ENCODE peak calls at places on chromosomes 11 and 22, in eight cellular contexts. W is right lobe of liver; J is fibroblast of mammary gland; G is CD8-positive, alpha-beta T cell; Z is fibroblast of lung; A is fibroblast of the aortic adventitia; L is esophagus muscularis mucosa; E is HFF-Myc. P is an unnamed sample.
A peak's percentile ranks its signal among the peaks of the same experiment; 100 is the strongest.

GRCh38 chr11:130159657-130160459 is at the start of gene ST14:
- DNase-seq in G (no peak), E (no peak), L (no peak), Z (no peak), W (no peak), A (no peak), J (no peak), P (no peak)

GRCh38 chr22:29054251-29054767 is 7.3 kb downstream of the C22orf31 start:
- DNase-seq in W (peak; percentile 82), A (no peak), L (no peak), Z (no peak), J (no peak), G (no peak), E (no peak), P (no peak)

GRCh38 chr11:19216709-19217374 is 15.1 kb upstream of the CSRP3 start:
- DNase-seq in A (no peak), G (no peak), W (no peak), E (no peak), Z (no peak), L (no peak), J (no peak), P (peak; percentile 14)

GRCh38 chr22:30806391-30806861 is 111.8 kb downstream of the OSBP2 start:
- DNase-seq in E (peak; percentile 40), G (no peak), Z (peak; percentile 61), L (no peak), A (peak; percentile 43), W (no peak), J (peak; percentile 46), P (peak; percentile 52)

GRCh38 chr22:27252282-27253049 is 549.1 kb downstream of the MN1 start:
- DNase-seq in Z (peak; percentile 85), J (peak; percentile 91), W (no peak), E (peak; percentile 22), G (no peak), A (peak; percentile 93), L (no peak), P (peak; percentile 91)

GRCh38 chr11:86765146-86765663 is 35.1 kb upstream of the PRSS23 start:
- DNase-seq in A (peak; percentile 55), G (no peak), J (no peak), L (no peak), Z (no peak), E (no peak), W (no peak), P (no peak)

GRCh38 chr11:17014321-17014773 is at the start of gene PLEKHA7:
- DNase-seq in W (peak; percentile 81), Z (no peak), L (no peak), A (no peak), E (no peak), G (no peak), J (no peak), P (no peak)

GRCh38 chr22:40703731-40704130 is 24.4 kb downstream of the MCHR1 start:
- DNase-seq in L (no peak), J (no peak), G (no peak), Z (no peak), W (no peak), A (no peak), E (no peak), P (no peak)

GRCh38 chr22:21865041-21865440 is 2.4 kb downstream of the MAPK1 start:
- DNase-seq in W (no peak), J (peak; percentile 91), G (no peak), L (no peak), E (peak; percentile 46), Z (peak; percentile 86), A (peak; percentile 91), P (peak; percentile 89)

GRCh38 chr22:39416319-39416718 is 16.7 kb downstream of the TAB1 start:
- DNase-seq in G (no peak), J (no peak), E (no peak), Z (no peak), W (no peak), L (no peak), A (no peak), P (peak; percentile 62)

GRCh38 chr11:126310229-126310991 is 6.5 kb downstream of the DCPS start:
- DNase-seq in E (peak; percentile 38), W (peak; percentile 76), L (peak; percentile 95), G (peak; percentile 77), Z (peak; percentile 77), J (peak; percentile 78), A (peak; percentile 82), P (peak; percentile 82)

GRCh38 chr11:26263769-26264168 is 68.2 kb upstream of the ANO3 start:
- DNase-seq in J (no peak), W (no peak), E (no peak), G (no peak), A (no peak), Z (no peak), L (no peak), P (no peak)

GRCh38 chr22:31092161-31092560 is 11.0 kb downstream of the SMTN start:
- DNase-seq in G (no peak), Z (no peak), L (no peak), A (no peak), J (no peak), E (no peak), W (no peak), P (no peak)

GRCh38 chr11:93570759-93571413 is 27.7 kb upstream of the SMCO4 start:
- DNase-seq in J (peak; percentile 75), A (peak; percentile 40), L (no peak), W (peak; percentile 91), E (peak; percentile 14), Z (peak; percentile 78), G (no peak), P (peak; percentile 83)

GRCh38 chr22:46409631-46410210 is 74.2 kb downstream of the TRMU start:
- DNase-seq in G (no peak), E (no peak), L (no peak), J (no peak), Z (no peak), W (no peak), A (no peak), P (no peak)

GRCh38 chr11:57471496-57471895 is 11.2 kb downstream of the RTN4RL2 start:
- DNase-seq in J (no peak), A (no peak), E (no peak), L (no peak), G (no peak), W (peak; percentile 75), Z (no peak), P (no peak)

GRCh38 chr22:44248926-44249325 is 63.8 kb downstream of the SHISAL1 start:
- DNase-seq in L (peak; percentile 47), Z (no peak), W (no peak), G (no peak), E (no peak), J (no peak), A (no peak), P (no peak)

GRCh38 chr11:17653606-17654005 is 65.8 kb upstream of the MYOD1 start:
- DNase-seq in J (no peak), Z (no peak), A (no peak), G (no peak), L (no peak), E (no peak), W (no peak), P (no peak)

GRCh38 chr11:7347611-7348431 is 96.1 kb downstream of the SYT9 start:
- DNase-seq in L (no peak), J (no peak), E (no peak), Z (no peak), G (no peak), W (no peak), A (no peak), P (no peak)

GRCh38 chr22:19717181-19717580 is 2.9 kb downstream of the SEPTIN5 start:
- DNase-seq in G (no peak), L (no peak), J (no peak), E (no peak), A (no peak), W (no peak), Z (no peak), P (no peak)
- H3K4me3 ChIP-seq in G (no peak overlapping the region), L (no peak overlapping the region), J (no peak overlapping the region), E (no peak overlapping the region), A (no peak overlapping the region), W (no peak overlapping the region), Z (no peak overlapping the region), P (no peak overlapping the region)

DNA sequence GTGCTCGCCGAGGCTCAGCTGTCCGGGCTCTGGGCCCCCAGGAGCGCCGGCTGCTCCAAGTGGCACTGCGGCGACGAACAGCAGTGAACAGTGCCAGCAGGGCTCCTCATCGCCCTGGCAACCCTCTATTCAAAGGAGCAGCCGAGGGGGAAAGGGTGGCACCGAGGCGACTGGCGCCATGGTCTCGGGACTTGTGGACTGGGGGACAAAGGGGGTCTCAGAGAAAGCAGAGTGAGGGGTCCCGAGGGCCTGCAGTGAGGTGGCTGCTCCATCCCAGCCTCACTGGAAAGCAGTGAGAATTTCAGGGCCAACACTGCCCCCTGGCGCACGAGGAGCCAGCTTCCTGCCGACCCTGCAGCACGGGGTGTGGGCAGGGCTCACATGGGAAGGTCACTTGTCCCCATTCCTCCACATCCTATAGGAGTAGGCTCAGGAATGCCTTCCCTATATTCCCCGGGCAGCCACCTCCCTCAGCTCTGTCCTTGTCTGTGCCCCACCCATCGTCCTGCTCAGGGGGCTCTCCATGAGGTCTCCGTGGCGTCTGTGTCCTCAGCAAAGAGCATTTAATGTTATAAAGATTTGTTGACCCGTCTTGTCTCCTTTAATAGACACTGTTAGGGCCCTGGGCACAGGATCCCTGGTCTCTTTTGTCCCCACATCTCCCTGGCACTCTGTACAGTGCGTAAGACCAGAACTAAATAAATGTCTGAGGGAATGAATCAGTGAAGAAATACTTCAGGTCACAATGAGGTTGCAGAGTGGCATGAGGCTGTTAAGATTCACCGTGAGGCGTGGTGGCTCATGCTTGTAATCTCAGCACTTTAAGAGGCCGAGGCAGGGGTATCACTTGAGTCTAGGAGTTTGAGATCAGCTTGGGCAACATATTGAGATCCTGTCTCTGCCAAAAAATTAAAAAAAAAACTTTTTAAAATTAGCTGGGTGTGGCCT is 26.4 kb downstream of the LRFN4 start:
- DNase-seq in Z (peak; percentile 71), A (peak; percentile 62), L (no peak), W (peak; percentile 54), G (peak; percentile 69), J (peak; percentile 62), E (no peak), P (peak; percentile 71)
- TF ChIP-seq CTCF in Z (peak; percentile 70), A (peak; percentile 69), L (peak; percentile 64), W (peak; percentile 31), G (peak; percentile 50), J (peak; percentile 44), E (peak; percentile 58), P (peak; percentile 66)

DNA sequence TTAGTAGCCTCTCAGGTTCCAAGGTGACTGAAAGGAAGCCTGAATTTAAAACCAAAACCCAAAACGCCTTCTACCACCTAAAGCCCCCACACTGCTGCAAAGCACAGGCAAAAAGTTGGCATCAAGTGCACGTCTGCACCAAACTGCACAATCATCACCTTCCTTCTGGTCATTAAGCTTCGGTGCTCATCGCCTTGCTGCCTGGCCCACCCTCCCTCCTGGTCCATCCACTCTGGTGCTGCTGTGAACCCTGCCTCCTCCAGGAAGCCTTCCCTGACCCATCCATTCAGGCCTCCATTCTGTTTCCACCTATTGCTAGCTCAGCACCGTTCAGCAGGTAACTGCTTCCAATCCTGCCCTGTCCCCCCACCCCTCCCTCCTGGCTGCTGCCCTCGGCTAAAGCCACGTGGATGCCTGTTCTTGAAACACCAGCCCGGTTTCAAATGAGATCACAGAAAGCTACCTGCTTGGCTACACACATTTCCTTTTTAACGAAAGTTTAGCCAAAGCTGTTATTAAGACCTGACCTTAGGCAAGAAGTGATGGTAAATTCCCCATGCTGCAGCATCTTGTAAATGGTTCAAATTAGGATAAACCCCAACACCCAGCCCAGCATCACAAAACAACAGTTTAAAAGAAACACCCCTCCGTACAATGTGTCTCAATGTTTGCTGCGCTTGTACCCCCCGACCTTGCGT is 53.8 kb upstream of the CD5 start:
- DNase-seq in G (no peak), L (no peak), A (no peak), J (no peak), E (no peak), Z (no peak), W (no peak), P (no peak)
- H3K4me3 ChIP-seq in G (no peak overlapping the region), L (no peak overlapping the region), A (no peak overlapping the region), J (no peak overlapping the region), E (no peak overlapping the region), Z (no peak overlapping the region), W (no peak overlapping the region), P (no peak overlapping the region)

GRCh38 chr11:75431533-75432525 is 1.2 kb downstream of the KLHL35 start:
- DNase-seq in A (no peak), E (no peak), J (no peak), W (no peak), L (no peak), G (no peak), Z (no peak), P (no peak)
- TF ChIP-seq CTCF in A (no peak), E (no peak), J (no peak), W (no peak), L (no peak), G (no peak), Z (no peak), P (peak; percentile 8)